ENCODE peak calls at places on chromosome 6, in seven cellular contexts. One of them, this sample, is unnamed.

GRCh38 chr6:145044606-145045275 is 690.6 kb downstream of the EPM2A start:
- DNase-seq in GM23338: no peak
- DNase-seq in MM.1S: no peak
- DNase-seq in HCT116: no peak
- DNase-seq in PC-3: peak; percentile 44
- DNase-seq in neural progenitor cell: no peak
- DNase-seq in hepatocyte: peak; percentile 45
- DNase-seq in this sample: peak; percentile 90

GRCh38 chr6:100339574-100340255 is 125.0 kb downstream of the SIM1 start:
- DNase-seq in GM23338: no peak
- DNase-seq in MM.1S: no peak
- DNase-seq in HCT116: no peak
- DNase-seq in PC-3: no peak
- DNase-seq in neural progenitor cell: no peak
- DNase-seq in hepatocyte: no peak
- DNase-seq in this sample: no peak

GRCh38 chr6:135234492-135234780 is 53.3 kb downstream of the MYB start:
- DNase-seq in GM23338: no peak
- DNase-seq in MM.1S: no peak
- DNase-seq in HCT116: no peak
- DNase-seq in PC-3: no peak
- DNase-seq in neural progenitor cell: no peak
- DNase-seq in hepatocyte: no peak
- DNase-seq in this sample: no peak

GRCh38 chr6:3431994-3432393 is 24.9 kb downstream of the SLC22A23 start:
- DNase-seq in GM23338: no peak
- DNase-seq in MM.1S: no peak
- DNase-seq in HCT116: no peak
- DNase-seq in PC-3: no peak
- DNase-seq in neural progenitor cell: no peak
- DNase-seq in hepatocyte: no peak
- DNase-seq in this sample: no peak

GRCh38 chr6:134065706-134066105 is 13.3 kb upstream of the SLC2A12 start:
- DNase-seq in GM23338: peak; percentile 82
- DNase-seq in MM.1S: peak; percentile 35
- DNase-seq in HCT116: peak; percentile 32
- DNase-seq in PC-3: peak; percentile 41
- DNase-seq in neural progenitor cell: peak; percentile 52
- DNase-seq in hepatocyte: no peak
- DNase-seq in this sample: peak; percentile 34

GRCh38 chr6:139256087-139256486 is 35.7 kb downstream of the TXLNB start:
- DNase-seq in GM23338: no peak
- DNase-seq in MM.1S: no peak
- DNase-seq in HCT116: no peak
- DNase-seq in PC-3: no peak
- DNase-seq in neural progenitor cell: no peak
- DNase-seq in hepatocyte: no peak
- DNase-seq in this sample: peak; percentile 85

GRCh38 chr6:29705389-29706231 is 17.6 kb upstream of the HLA-F start:
- DNase-seq in GM23338: peak; percentile 87
- DNase-seq in MM.1S: no peak
- DNase-seq in HCT116: peak; percentile 48
- DNase-seq in PC-3: peak; percentile 78
- DNase-seq in neural progenitor cell: peak; percentile 58
- DNase-seq in hepatocyte: peak; percentile 72
- DNase-seq in this sample: peak; percentile 72

GRCh38 chr6:124233221-124233620 is 429.6 kb downstream of the NKAIN2 start:
- DNase-seq in GM23338: no peak
- DNase-seq in MM.1S: no peak
- DNase-seq in HCT116: no peak
- DNase-seq in PC-3: no peak
- DNase-seq in neural progenitor cell: no peak
- DNase-seq in hepatocyte: no peak
- DNase-seq in this sample: no peak

GRCh38 chr6:79436232-79436631 is 101.0 kb downstream of the LCA5 start:
- DNase-seq in GM23338: no peak
- DNase-seq in MM.1S: no peak
- DNase-seq in HCT116: no peak
- DNase-seq in PC-3: no peak
- DNase-seq in neural progenitor cell: no peak
- DNase-seq in hepatocyte: no peak
- DNase-seq in this sample: peak; percentile 55

GRCh38 chr6:92329416-92329815 is 1089.9 kb downstream of the EPHA7 start:
- DNase-seq in GM23338: no peak
- DNase-seq in MM.1S: no peak
- DNase-seq in HCT116: no peak
- DNase-seq in PC-3: no peak
- DNase-seq in neural progenitor cell: no peak
- DNase-seq in hepatocyte: no peak
- DNase-seq in this sample: no peak

GRCh38 chr6:126040826-126041225 is 54.5 kb downstream of the TRMT11 start:
- DNase-seq in GM23338: no peak
- DNase-seq in MM.1S: no peak
- DNase-seq in HCT116: no peak
- DNase-seq in PC-3: peak; percentile 75
- DNase-seq in neural progenitor cell: no peak
- DNase-seq in hepatocyte: peak; percentile 29
- DNase-seq in this sample: peak; percentile 84

GRCh38 chr6:162627362-162627761 is 100.2 kb downstream of the PRKN start:
- DNase-seq in GM23338: no peak
- DNase-seq in MM.1S: no peak
- DNase-seq in HCT116: no peak
- DNase-seq in PC-3: no peak
- DNase-seq in neural progenitor cell: no peak
- DNase-seq in hepatocyte: no peak
- DNase-seq in this sample: no peak

GRCh38 chr6:130009148-130009547 is 9.2 kb upstream of the L3MBTL3 start:
- DNase-seq in GM23338: no peak
- DNase-seq in MM.1S: no peak
- DNase-seq in HCT116: no peak
- DNase-seq in PC-3: no peak
- DNase-seq in neural progenitor cell: no peak
- DNase-seq in hepatocyte: no peak
- DNase-seq in this sample: no peak

GRCh38 chr6:23403458-23403857 is 722.6 kb upstream of the NRSN1 start:
- DNase-seq in GM23338: no peak
- DNase-seq in MM.1S: no peak
- DNase-seq in HCT116: no peak
- DNase-seq in PC-3: no peak
- DNase-seq in neural progenitor cell: no peak
- DNase-seq in hepatocyte: no peak
- DNase-seq in this sample: no peak

GRCh38 chr6:85864453-85865401 is 222.0 kb upstream of the SYNCRIP start:
- DNase-seq in GM23338: no peak
- DNase-seq in MM.1S: no peak
- DNase-seq in HCT116: no peak
- DNase-seq in PC-3: peak; percentile 28
- DNase-seq in neural progenitor cell: no peak
- DNase-seq in hepatocyte: peak; percentile 18
- DNase-seq in this sample: peak; percentile 34

GRCh38 chr6:140535511-140535910 is 1161.1 kb upstream of the CITED2 start:
- DNase-seq in GM23338: no peak
- DNase-seq in MM.1S: no peak
- DNase-seq in HCT116: no peak
- DNase-seq in PC-3: no peak
- DNase-seq in neural progenitor cell: no peak
- DNase-seq in hepatocyte: no peak
- DNase-seq in this sample: no peak

GRCh38 chr6:18022398-18023231 is 35.2 kb upstream of the KIF13A start:
- DNase-seq in GM23338: peak; percentile 97
- DNase-seq in MM.1S: no peak
- DNase-seq in HCT116: no peak
- DNase-seq in PC-3: peak; percentile 44
- DNase-seq in neural progenitor cell: peak; percentile 95
- DNase-seq in hepatocyte: peak; percentile 30
- DNase-seq in this sample: peak; percentile 75

GRCh38 chr6:157223021-157223430 is 100.3 kb downstream of the TMEM242 start:
- DNase-seq in GM23338: no peak
- DNase-seq in MM.1S: no peak
- DNase-seq in HCT116: no peak
- DNase-seq in PC-3: peak; percentile 15
- DNase-seq in neural progenitor cell: no peak
- DNase-seq in hepatocyte: no peak
- DNase-seq in this sample: peak; percentile 44

DNA sequence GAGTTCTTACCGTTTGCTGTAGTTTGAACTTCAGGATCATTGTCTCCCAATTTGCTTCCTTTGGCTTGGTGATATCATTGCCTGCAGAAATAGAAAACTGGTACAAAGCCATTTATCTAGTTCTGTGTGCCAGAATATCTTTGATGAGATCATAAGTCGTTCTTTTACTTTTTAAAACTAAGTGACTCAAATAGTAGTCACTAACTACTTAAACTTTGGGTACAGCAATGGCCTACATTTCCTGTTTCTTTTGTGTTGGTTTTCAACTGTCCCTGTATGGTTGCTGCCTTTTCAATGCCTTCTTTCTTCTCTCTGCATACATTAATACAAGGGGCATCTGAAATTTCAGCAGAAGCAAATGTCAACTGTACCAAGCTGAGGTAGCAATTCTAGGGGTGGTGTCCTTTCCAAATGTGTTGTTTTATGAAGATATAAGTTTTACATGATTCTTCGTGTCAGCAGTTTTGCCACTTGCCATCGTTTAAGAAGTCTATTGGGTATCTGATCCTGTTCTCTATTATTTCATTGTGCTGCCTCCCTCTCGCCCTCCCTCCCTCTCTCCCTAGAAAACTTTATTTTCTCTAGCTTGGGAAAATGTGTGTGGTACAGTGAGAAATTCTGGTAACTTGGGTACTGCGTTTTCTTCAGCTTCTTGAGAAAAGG is 238.5 kb downstream of the FARS2 start:
- DNase-seq in GM23338: no peak
- DNase-seq in MM.1S: no peak
- DNase-seq in HCT116: no peak
- DNase-seq in PC-3: peak; percentile 85
- DNase-seq in neural progenitor cell: no peak
- DNase-seq in hepatocyte: no peak
- DNase-seq in this sample: peak; percentile 86
- H3K27ac ChIP-seq in GM23338: no peak overlapping the region
- H3K27ac ChIP-seq in MM.1S: no peak overlapping the region
- H3K27ac ChIP-seq in HCT116: no peak overlapping the region
- H3K27ac ChIP-seq in PC-3: peak overlapping the region; percentile 83
- H3K27ac ChIP-seq in neural progenitor cell: no peak overlapping the region
- H3K27ac ChIP-seq in hepatocyte: no peak overlapping the region
- H3K27ac ChIP-seq in this sample: peak overlapping the region; percentile 86

GRCh38 chr6:75378101-75378500 is 93.5 kb upstream of the TMEM30A start:
- DNase-seq in GM23338: no peak
- DNase-seq in MM.1S: no peak
- DNase-seq in HCT116: no peak
- DNase-seq in PC-3: no peak
- DNase-seq in neural progenitor cell: no peak
- DNase-seq in hepatocyte: no peak
- DNase-seq in this sample: no peak

GRCh38 chr6:75382634-75382900 is 98.0 kb upstream of the TMEM30A start:
- DNase-seq in GM23338: no peak
- DNase-seq in MM.1S: no peak
- DNase-seq in HCT116: no peak
- DNase-seq in PC-3: no peak
- DNase-seq in neural progenitor cell: peak; percentile 61
- DNase-seq in hepatocyte: no peak
- DNase-seq in this sample: no peak

GRCh38 chr6:75379536-75379935 is 94.9 kb upstream of the TMEM30A start:
- DNase-seq in GM23338: no peak
- DNase-seq in MM.1S: no peak
- DNase-seq in HCT116: no peak
- DNase-seq in PC-3: no peak
- DNase-seq in neural progenitor cell: no peak
- DNase-seq in hepatocyte: no peak
- DNase-seq in this sample: no peak

GRCh38 chr6:75384116-75384515 is 99.5 kb upstream of the TMEM30A start:
- DNase-seq in GM23338: no peak
- DNase-seq in MM.1S: no peak
- DNase-seq in HCT116: no peak
- DNase-seq in PC-3: no peak
- DNase-seq in neural progenitor cell: no peak
- DNase-seq in hepatocyte: no peak
- DNase-seq in this sample: no peak

DNA sequence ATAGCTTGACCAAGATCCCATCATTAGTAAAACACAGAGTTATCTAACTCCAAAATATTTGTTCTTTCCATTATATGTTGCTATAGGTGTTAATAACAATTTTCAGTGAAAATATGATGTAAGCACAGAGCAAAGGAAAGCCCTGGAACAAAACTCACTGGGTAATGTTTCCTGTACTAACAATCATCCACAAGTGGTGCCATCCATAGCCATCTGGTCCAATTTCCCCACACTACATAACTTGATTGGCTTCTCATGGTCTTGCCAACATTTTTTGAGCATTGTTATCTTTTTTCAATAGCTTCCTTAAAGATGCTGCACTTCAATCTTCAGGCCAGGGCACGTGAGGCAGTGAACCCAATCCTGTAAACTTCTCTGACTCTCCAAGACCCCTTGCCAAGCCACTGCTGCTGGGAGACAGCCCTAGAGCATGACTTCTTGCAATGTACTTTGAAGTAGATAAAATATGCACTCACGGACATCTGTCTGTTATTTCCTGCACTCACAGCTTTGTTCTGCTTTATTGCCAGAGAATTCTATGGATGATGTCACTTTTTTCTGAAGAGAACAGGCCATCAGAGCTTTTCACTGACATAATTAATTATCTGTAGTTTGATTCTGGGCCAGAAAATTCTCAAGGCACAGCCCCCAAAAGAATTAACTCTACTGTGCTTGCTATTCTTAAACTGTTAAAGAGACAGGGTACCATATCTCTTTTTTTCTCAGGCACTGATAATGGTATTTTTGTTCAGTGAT is 97.5 kb upstream of the TMEM30A start:
- DNase-seq in GM23338: no peak
- DNase-seq in MM.1S: no peak
- DNase-seq in HCT116: no peak
- DNase-seq in PC-3: no peak
- DNase-seq in neural progenitor cell: no peak
- DNase-seq in hepatocyte: no peak
- DNase-seq in this sample: no peak
- TF ChIP-seq EZH2phosphoT487 in GM23338: no peak
- TF ChIP-seq EZH2phosphoT487 in MM.1S: no peak
- TF ChIP-seq EZH2phosphoT487 in HCT116: no peak
- TF ChIP-seq EZH2phosphoT487 in PC-3: no peak
- TF ChIP-seq EZH2phosphoT487 in neural progenitor cell: no peak
- TF ChIP-seq EZH2phosphoT487 in hepatocyte: no peak
- TF ChIP-seq EZH2phosphoT487 in this sample: no peak

GRCh38 chr6:166167258-166167731 is 356 bp downstream of the TBXT start:
- DNase-seq in GM23338: peak; percentile 78
- DNase-seq in MM.1S: no peak
- DNase-seq in HCT116: no peak
- DNase-seq in PC-3: no peak
- DNase-seq in neural progenitor cell: peak; percentile 49
- DNase-seq in hepatocyte: no peak
- DNase-seq in this sample: no peak
- TF ChIP-seq EZH2 in GM23338: peak; percentile 27
- TF ChIP-seq EZH2 in MM.1S: no peak
- TF ChIP-seq EZH2 in HCT116: no peak
- TF ChIP-seq EZH2 in PC-3: no peak
- TF ChIP-seq EZH2 in neural progenitor cell: no peak
- TF ChIP-seq EZH2 in hepatocyte: no peak
- TF ChIP-seq EZH2 in this sample: no peak

DNA sequence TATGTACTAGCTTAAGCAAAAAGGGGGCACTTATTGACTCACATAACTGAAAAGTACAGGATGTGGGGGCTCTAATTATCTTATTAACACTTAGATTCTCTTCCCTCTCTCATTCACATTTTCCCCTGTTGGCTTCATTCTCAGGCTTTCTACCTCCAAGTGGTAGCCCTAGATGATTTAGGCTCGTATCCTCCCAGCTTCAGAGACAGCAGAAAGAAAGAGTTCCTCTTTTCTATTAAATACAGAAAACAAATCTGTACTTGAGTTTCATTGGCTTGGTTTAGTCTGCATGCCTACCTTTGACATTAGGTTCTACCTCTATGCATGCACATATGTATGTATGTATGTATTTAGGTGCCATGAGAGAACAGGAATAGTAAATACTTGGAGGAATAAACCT is 15.5 kb upstream of the E2F3 start:
- DNase-seq in GM23338: no peak
- DNase-seq in MM.1S: no peak
- DNase-seq in HCT116: no peak
- DNase-seq in PC-3: no peak
- DNase-seq in neural progenitor cell: no peak
- DNase-seq in hepatocyte: no peak
- DNase-seq in this sample: no peak
- H3K27ac ChIP-seq in GM23338: no peak overlapping the region
- H3K27ac ChIP-seq in MM.1S: no peak overlapping the region
- H3K27ac ChIP-seq in HCT116: no peak overlapping the region
- H3K27ac ChIP-seq in PC-3: no peak overlapping the region
- H3K27ac ChIP-seq in neural progenitor cell: no peak overlapping the region
- H3K27ac ChIP-seq in hepatocyte: no peak overlapping the region
- H3K27ac ChIP-seq in this sample: no peak overlapping the region